ENCODE peak calls at places on chromosomes 6 and 20, in eight cellular contexts. F is AG04450; H is CD8-positive, alpha-beta T cell; C is stomach; S is cardiac fibroblast; O is OCI-LY7; W is neural crest cell; E is GM13976. X is an unnamed sample.

GRCh38 chr6:164107297-164107995 is 692.9 kb downstream of the QKI start:
- DNase-seq in W (no peak), F (no peak), H (no peak), E (no peak), S (peak; percentile 17), O (no peak), C (no peak), X (no peak)

GRCh38 chr20:35007891-35008290 is 52.2 kb downstream of the MYH7B start:
- DNase-seq in W (no peak), E (no peak), O (no peak), C (no peak), F (no peak), S (no peak), H (peak; percentile 25), X (no peak)

GRCh38 chr6:38110407-38111025 is 291.0 kb downstream of the ZFAND3 start:
- DNase-seq in E (no peak), W (no peak), S (peak; percentile 22), H (no peak), C (no peak), F (no peak), O (no peak), X (no peak)

GRCh38 chr6:25006075-25006474 is 70.3 kb upstream of the RIPOR2 start:
- DNase-seq in O (no peak), H (no peak), W (no peak), E (no peak), C (no peak), F (no peak), S (no peak), X (no peak)

GRCh38 chr6:119587537-119587936 is 238.0 kb upstream of the MAN1A1 start:
- DNase-seq in H (no peak), E (no peak), C (no peak), O (no peak), S (no peak), F (no peak), W (no peak), X (no peak)

GRCh38 chr6:81228912-81229540 is 523.5 kb downstream of the TENT5A start:
- DNase-seq in S (peak; percentile 68), W (no peak), F (peak; percentile 62), O (no peak), H (no peak), E (no peak), C (no peak), X (no peak)

GRCh38 chr20:34883809-34884208 is 7.4 kb downstream of the ACSS2 start:
- DNase-seq in H (no peak), W (no peak), E (no peak), F (no peak), C (no peak), S (no peak), O (no peak), X (no peak)

GRCh38 chr6:4308354-4308753 is 173.0 kb upstream of the ECI2 start:
- DNase-seq in F (no peak), W (no peak), H (no peak), O (no peak), E (no peak), S (no peak), C (no peak), X (no peak)

GRCh38 chr20:59792300-59792699 is 141.1 kb downstream of the SYCP2 start:
- DNase-seq in F (no peak), E (no peak), H (no peak), O (no peak), S (no peak), W (no peak), C (no peak), X (no peak)

GRCh38 chr6:117559299-117559698 is 43.0 kb downstream of the GOPC start:
- DNase-seq in E (no peak), S (no peak), C (no peak), H (no peak), O (no peak), W (no peak), F (no peak), X (no peak)

GRCh38 chr6:108736832-108737231 is 111.4 kb upstream of the ARMC2 start:
- DNase-seq in C (no peak), F (peak; percentile 50), W (no peak), O (no peak), H (no peak), S (peak; percentile 90), E (no peak), X (no peak)

GRCh38 chr20:31543966-31544598 is 29.8 kb downstream of the HM13 start:
- DNase-seq in O (no peak), E (no peak), S (peak; percentile 91), W (no peak), F (peak; percentile 92), H (no peak), C (no peak), X (no peak)

GRCh38 chr6:111462770-111463391 is 20.1 kb downstream of the REV3L start:
- DNase-seq in E (no peak), F (no peak), W (no peak), H (no peak), O (no peak), S (peak; percentile 75), C (no peak), X (no peak)

GRCh38 chr6:157281570-157281969 is 41.7 kb downstream of the TMEM242 start:
- DNase-seq in W (no peak), E (no peak), C (peak; percentile 65), H (no peak), S (no peak), O (peak; percentile 26), F (no peak), X (no peak)

DNA sequence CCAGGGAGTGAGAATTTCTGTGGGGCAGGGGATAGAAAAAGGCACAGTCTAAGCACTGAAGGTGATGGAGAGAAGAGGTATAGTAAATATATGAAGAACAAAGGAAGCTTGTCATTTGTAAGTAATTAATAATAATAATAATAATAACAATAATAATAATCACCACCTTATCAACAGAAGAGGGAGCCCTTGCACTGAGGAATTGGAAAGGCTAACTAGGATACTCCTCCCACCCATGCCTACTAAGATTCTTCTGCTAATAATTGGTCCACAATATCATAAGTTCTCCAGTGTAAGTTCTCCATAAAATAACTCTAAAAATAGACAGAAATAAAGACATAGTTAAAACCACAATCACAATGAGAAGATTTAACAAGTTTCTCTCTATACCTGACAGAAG is 912 bp upstream of the OR12D3 start:
- DNase-seq in S (no peak), C (no peak), F (no peak), W (no peak), E (peak; percentile 33), H (no peak), O (no peak), X (peak; percentile 18)
- TF ChIP-seq CTCF in S (no peak), C (no peak), F (no peak), W (peak; percentile 54), E (no peak), H (no peak), O (no peak), X (no peak)

DNA sequence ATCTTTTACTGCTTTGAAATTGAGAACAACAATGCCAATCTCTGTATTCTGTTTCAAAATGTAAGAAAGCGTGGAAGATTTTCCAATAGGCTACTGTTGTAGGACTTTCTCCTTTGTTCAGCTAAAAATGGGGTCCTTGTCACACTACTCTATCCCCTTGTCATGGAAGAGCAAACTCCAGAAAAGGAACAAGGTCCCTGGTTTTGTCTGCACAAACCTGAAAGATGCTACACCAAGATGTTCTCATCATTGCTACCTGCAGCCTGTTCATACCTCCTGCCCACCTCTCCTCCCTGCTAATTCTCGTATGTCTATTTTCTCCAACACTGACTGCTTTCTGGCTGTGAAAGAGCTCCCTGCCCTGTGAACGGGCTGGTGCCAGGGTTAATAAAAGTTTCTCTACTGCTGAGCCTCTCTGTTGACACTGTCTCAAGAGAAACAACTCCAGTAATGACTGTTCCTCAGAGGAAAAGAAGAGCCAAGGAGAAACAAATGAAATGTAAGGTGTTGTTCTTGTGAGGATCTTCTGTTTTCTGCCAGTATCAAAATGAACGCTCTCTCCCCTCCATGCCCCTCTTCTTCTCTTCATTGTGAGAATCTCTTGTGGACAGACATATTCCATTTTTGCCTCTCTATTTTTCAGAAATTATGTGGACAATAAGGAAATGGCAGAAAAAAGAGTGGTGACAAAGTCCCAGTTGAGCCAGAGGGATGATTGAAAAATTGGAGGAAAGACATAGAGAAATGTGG is 287.1 kb downstream of the ADGB start:
- DNase-seq in H (no peak), E (no peak), C (no peak), S (no peak), O (no peak), W (no peak), F (no peak), X (no peak)
- TF ChIP-seq CTCF in H (no peak), E (no peak), C (no peak), S (no peak), O (no peak), W (no peak), F (no peak), X (no peak)

DNA sequence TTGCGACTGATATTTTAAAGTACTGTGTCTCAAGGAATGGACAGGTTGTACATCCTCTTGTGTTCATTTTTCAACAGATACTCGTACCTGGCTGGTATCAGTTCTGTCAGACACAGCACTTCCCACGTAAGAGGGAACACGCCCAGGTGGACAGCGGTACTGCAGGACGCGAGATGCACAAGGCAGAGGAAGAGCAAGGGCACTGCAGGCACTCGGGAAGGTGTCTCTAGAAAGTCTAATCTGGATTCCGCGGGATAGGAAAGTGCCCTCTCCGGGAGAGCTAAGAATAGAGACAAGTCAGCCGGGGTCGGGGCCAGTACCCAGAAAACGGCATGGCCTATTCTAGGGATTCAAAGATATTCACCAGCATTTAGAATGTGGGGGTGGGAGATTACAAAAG is 94.2 kb upstream of the MBOAT1 start:
- DNase-seq in C (no peak), F (no peak), S (no peak), W (no peak), E (no peak), H (no peak), O (no peak), X (no peak)
- TF ChIP-seq CTCF in C (no peak), F (no peak), S (no peak), W (no peak), E (no peak), H (no peak), O (no peak), X (no peak)

GRCh38 chr20:45293041-45294002 is 13.3 kb upstream of the RBPJL start:
- DNase-seq in F (no peak), E (peak; percentile 86), S (peak; percentile 72), W (peak; percentile 94), H (peak; percentile 84), C (peak; percentile 86), O (no peak), X (peak; percentile 90)

GRCh38 chr20:45292343-45292742 is 14.3 kb upstream of the RBPJL start:
- DNase-seq in W (no peak), F (no peak), E (no peak), C (no peak), O (no peak), S (no peak), H (no peak), X (no peak)

GRCh38 chr20:45291526-45291925 is 15.1 kb upstream of the RBPJL start:
- DNase-seq in W (no peak), E (no peak), H (no peak), F (no peak), C (no peak), S (no peak), O (no peak), X (no peak)

GRCh38 chr20:45294659-45295058 is 12.0 kb upstream of the RBPJL start:
- DNase-seq in F (no peak), E (no peak), W (no peak), S (no peak), H (no peak), C (no peak), O (no peak), X (no peak)

DNA sequence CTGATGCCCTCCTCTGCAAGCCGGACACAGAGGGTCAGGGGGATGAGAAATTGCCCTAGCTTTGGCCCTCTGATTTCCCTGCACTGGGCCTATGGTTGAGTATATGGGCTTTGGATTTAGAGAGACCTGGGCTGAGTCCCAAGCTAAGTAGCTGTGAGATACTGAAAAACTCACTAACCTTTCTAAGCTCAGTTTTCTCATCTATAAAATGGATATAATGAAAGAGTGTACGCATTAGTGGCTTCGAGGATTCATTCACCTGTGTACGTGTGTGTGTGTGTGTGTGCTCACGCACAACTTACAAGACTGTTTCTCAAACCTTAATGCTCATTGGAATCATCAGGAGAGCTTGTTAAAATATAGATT is 12.7 kb upstream of the RBPJL start:
- DNase-seq in E (no peak), W (no peak), S (no peak), H (no peak), F (no peak), C (no peak), O (no peak), X (peak; percentile 8)
- TF ChIP-seq CTCF in E (no peak), W (peak; percentile 17), S (no peak), H (peak; percentile 51), F (no peak), C (no peak), O (no peak), X (no peak)

X was measured in GM20000.